ENCODE peak calls at places on chromosome 15, in five cellular contexts. F is stimulated activated CD8-positive, alpha-beta memory T cell treated with anti-CD3 and anti-CD28 coated beads, Interleukin-12 subunit alpha, Interleukin-12 subunit beta, amount 100 ng/mL, for 1 hour; S is mucosa of descending colon; X is colonic mucosa; P is CD4-positive, CD25-positive, alpha-beta regulatory T cell. E is an unnamed sample.

GRCh38 chr15:83066034-83066760 is 855 bp downstream of the BTBD1 start:
- DNase-seq in S (peak), P (peak), F (no peak), X (peak), E (peak)

GRCh38 chr15:83108266-83109219 is 1.1 kb downstream of the TM6SF1 start:
- DNase-seq in S (peak), P (peak), X (peak), F (no peak), E (peak)

GRCh38 chr15:51793521-51793920 is 35.9 kb upstream of the TMOD3 start:
- DNase-seq in F (no peak), S (peak), P (no peak), X (no peak), E (no peak)

GRCh38 chr15:70762469-70763119 is 764 bp downstream of the UACA start:
- DNase-seq in X (peak), P (no peak), F (no peak), S (peak), E (peak)

GRCh38 chr15:81175496-81175895 is 21.2 kb upstream of the IL16 start:
- DNase-seq in P (no peak), S (no peak), F (no peak), X (no peak), E (no peak)

GRCh38 chr15:37837276-37837675 is 97.2 kb upstream of the TMCO5A start:
- DNase-seq in F (no peak), X (no peak), P (no peak), S (no peak), E (no peak)

GRCh38 chr15:27353837-27354236 is 382.9 kb downstream of the GABRG3 start:
- DNase-seq in S (no peak), F (no peak), P (no peak), X (no peak), E (no peak)

GRCh38 chr15:40029979-40030893 is 8.7 kb downstream of the SRP14 start:
- DNase-seq in X (peak), F (no peak), S (peak), P (peak), E (no peak)

GRCh38 chr15:51697150-51697549 is 15.8 kb downstream of the SCG3 start:
- DNase-seq in X (no peak), P (no peak), F (no peak), S (no peak), E (no peak)

GRCh38 chr15:89766357-89767311 is 9.5 kb upstream of the MESP2 start:
- DNase-seq in S (no peak), X (no peak), F (no peak), P (no peak), E (no peak)

GRCh38 chr15:99071091-99071680 is 33.7 kb upstream of the SYNM start:
- DNase-seq in F (no peak), P (no peak), X (no peak), S (no peak), E (no peak)

GRCh38 chr15:99509686-99510461 is 55.9 kb upstream of the MEF2A start:
- DNase-seq in F (no peak), S (no peak), P (no peak), X (no peak), E (no peak)

GRCh38 chr15:68674975-68675374 is 96.2 kb downstream of the CORO2B start:
- DNase-seq in X (no peak), P (no peak), F (no peak), S (no peak), E (no peak)

GRCh38 chr15:85362436-85363048 is 17.9 kb upstream of the AKAP13 start:
- DNase-seq in P (no peak), F (no peak), S (no peak), X (no peak), E (no peak)

GRCh38 chr15:48905870-48906269 is 27.9 kb downstream of the EID1 start:
- DNase-seq in X (no peak), F (no peak), P (no peak), S (no peak), E (no peak)

GRCh38 chr15:51374131-51374530 is 32.7 kb downstream of the GLDN start:
- DNase-seq in S (no peak), P (no peak), X (no peak), F (no peak), E (no peak)

GRCh38 chr15:35115155-35115725 is 30.1 kb upstream of the NANOGP8 start:
- DNase-seq in X (no peak), P (no peak), F (no peak), S (no peak), E (peak)

GRCh38 chr15:45187578-45187893 is 230 bp downstream of the SHF start:
- DNase-seq in P (no peak), X (no peak), S (no peak), F (no peak), E (no peak)

GRCh38 chr15:61141497-61142125 is 87.5 kb downstream of the RORA start:
- DNase-seq in F (no peak), P (no peak), X (no peak), S (no peak), E (no peak)

GRCh38 chr15:79957741-79958140 is 13.3 kb downstream of the BCL2A1 start:
- DNase-seq in F (no peak), S (no peak), P (no peak), X (no peak), E (no peak)

GRCh38 chr15:45378913-45379262 is 544 bp upstream of the GATM start:
- DNase-seq in P (no peak), X (no peak), S (no peak), F (no peak), E (peak)

GRCh38 chr15:73723146-73723545 is 30.0 kb downstream of the INSYN1 start:
- DNase-seq in F (no peak), S (no peak), P (no peak), X (no peak), E (no peak)

GRCh38 chr15:91153954-91154353 is 53.9 kb downstream of the SV2B start:
- DNase-seq in S (no peak), F (no peak), X (no peak), P (no peak), E (no peak)

GRCh38 chr15:101641134-101641764 is 10.9 kb downstream of the TM2D3 start:
- DNase-seq in F (peak), X (peak), P (peak), S (peak), E (peak)

GRCh38 chr15:36810656-36811449 is 231.4 kb downstream of the CDIN1 start:
- DNase-seq in P (no peak), S (no peak), F (no peak), X (no peak), E (no peak)

GRCh38 chr15:88613074-88613944 is 7.8 kb upstream of the AEN start:
- DNase-seq in X (no peak), S (no peak), F (no peak), P (no peak), E (no peak)

GRCh38 chr15:34365836-34366235 is 1.2 kb downstream of the LPCAT4 start:
- DNase-seq in X (no peak), S (no peak), F (no peak), P (peak), E (no peak)

GRCh38 chr15:90840954-90841353 is 27.4 kb upstream of the FURIN start:
- DNase-seq in X (no peak), P (no peak), S (no peak), F (no peak), E (no peak)

GRCh38 chr15:38859574-38859973 is 295.0 kb upstream of the RASGRP1 start:
- DNase-seq in F (no peak), P (no peak), X (no peak), S (no peak), E (no peak)

E was measured in right lobe of liver.